ENCODE peak calls at places on chromosomes 2 and 18, in ten cellular contexts. One of them, this sample, is unnamed.

GRCh38 chr2:96970248-96970875 is 16.0 kb downstream of the FAM178B start:
- DNase-seq in T-cell: no peak
- DNase-seq in activated naive CD4-positive, alpha-beta T cell treated with anti-CD3 and anti-CD28 coated beads, Interleukin-2, amount 10 ng/mL, durations not matched to agents 7 days and 5 days: no peak
- DNase-seq in CD4-positive, CD25-positive, alpha-beta regulatory T cell: no peak
- DNase-seq in COR-L47: peak
- DNase-seq in endothelial cell: no peak
- DNase-seq in cerebellum: no peak
- DNase-seq in hypothalamus: no peak
- DNase-seq in SHP77: no peak
- DNase-seq in transverse colon: peak
- DNase-seq in this sample: no peak

GRCh38 chr18:70907673-70908072 is 618.8 kb downstream of the SOCS6 start:
- DNase-seq in T-cell: no peak
- DNase-seq in COR-L47: peak
- DNase-seq in endothelial cell: no peak
- DNase-seq in transverse colon: no peak
- DNase-seq in CD4-positive, CD25-positive, alpha-beta regulatory T cell: no peak
- DNase-seq in SHP77: peak
- DNase-seq in hypothalamus: no peak
- DNase-seq in cerebellum: peak
- DNase-seq in activated naive CD4-positive, alpha-beta T cell treated with anti-CD3 and anti-CD28 coated beads, Interleukin-2, amount 10 ng/mL, durations not matched to agents 7 days and 5 days: no peak
- DNase-seq in this sample: no peak

GRCh38 chr2:24329700-24330099 is 30.6 kb downstream of the ITSN2 start:
- DNase-seq in COR-L47: no peak
- DNase-seq in T-cell: no peak
- DNase-seq in endothelial cell: no peak
- DNase-seq in CD4-positive, CD25-positive, alpha-beta regulatory T cell: no peak
- DNase-seq in SHP77: no peak
- DNase-seq in cerebellum: no peak
- DNase-seq in activated naive CD4-positive, alpha-beta T cell treated with anti-CD3 and anti-CD28 coated beads, Interleukin-2, amount 10 ng/mL, durations not matched to agents 7 days and 5 days: no peak
- DNase-seq in transverse colon: no peak
- DNase-seq in hypothalamus: no peak
- DNase-seq in this sample: no peak

GRCh38 chr2:200305797-200306718 is at the start of gene SPATS2L:
- DNase-seq in CD4-positive, CD25-positive, alpha-beta regulatory T cell: peak
- DNase-seq in activated naive CD4-positive, alpha-beta T cell treated with anti-CD3 and anti-CD28 coated beads, Interleukin-2, amount 10 ng/mL, durations not matched to agents 7 days and 5 days: peak
- DNase-seq in cerebellum: peak
- DNase-seq in SHP77: peak
- DNase-seq in COR-L47: no peak
- DNase-seq in endothelial cell: peak
- DNase-seq in transverse colon: peak
- DNase-seq in hypothalamus: peak
- DNase-seq in T-cell: no peak
- DNase-seq in this sample: peak

GRCh38 chr2:201546576-201546975 is 95.0 kb downstream of the STRADB start:
- DNase-seq in transverse colon: no peak
- DNase-seq in hypothalamus: no peak
- DNase-seq in activated naive CD4-positive, alpha-beta T cell treated with anti-CD3 and anti-CD28 coated beads, Interleukin-2, amount 10 ng/mL, durations not matched to agents 7 days and 5 days: no peak
- DNase-seq in COR-L47: no peak
- DNase-seq in T-cell: no peak
- DNase-seq in CD4-positive, CD25-positive, alpha-beta regulatory T cell: no peak
- DNase-seq in cerebellum: no peak
- DNase-seq in endothelial cell: no peak
- DNase-seq in SHP77: no peak
- DNase-seq in this sample: no peak

GRCh38 chr18:23641143-23641720 is 21.5 kb downstream of the ANKRD29 start:
- DNase-seq in endothelial cell: no peak
- DNase-seq in activated naive CD4-positive, alpha-beta T cell treated with anti-CD3 and anti-CD28 coated beads, Interleukin-2, amount 10 ng/mL, durations not matched to agents 7 days and 5 days: no peak
- DNase-seq in CD4-positive, CD25-positive, alpha-beta regulatory T cell: no peak
- DNase-seq in SHP77: no peak
- DNase-seq in hypothalamus: no peak
- DNase-seq in T-cell: no peak
- DNase-seq in COR-L47: no peak
- DNase-seq in cerebellum: no peak
- DNase-seq in transverse colon: no peak
- DNase-seq in this sample: no peak

GRCh38 chr2:25323042-25323514 is 18.6 kb downstream of the DNMT3A start:
- DNase-seq in T-cell: peak
- DNase-seq in COR-L47: no peak
- DNase-seq in activated naive CD4-positive, alpha-beta T cell treated with anti-CD3 and anti-CD28 coated beads, Interleukin-2, amount 10 ng/mL, durations not matched to agents 7 days and 5 days: no peak
- DNase-seq in hypothalamus: no peak
- DNase-seq in cerebellum: no peak
- DNase-seq in CD4-positive, CD25-positive, alpha-beta regulatory T cell: peak
- DNase-seq in transverse colon: no peak
- DNase-seq in SHP77: no peak
- DNase-seq in endothelial cell: no peak
- DNase-seq in this sample: peak

GRCh38 chr2:126990200-126990599 is 91.5 kb downstream of the TEX51 start:
- DNase-seq in COR-L47: no peak
- DNase-seq in SHP77: no peak
- DNase-seq in T-cell: no peak
- DNase-seq in transverse colon: no peak
- DNase-seq in endothelial cell: no peak
- DNase-seq in activated naive CD4-positive, alpha-beta T cell treated with anti-CD3 and anti-CD28 coated beads, Interleukin-2, amount 10 ng/mL, durations not matched to agents 7 days and 5 days: no peak
- DNase-seq in cerebellum: no peak
- DNase-seq in hypothalamus: no peak
- DNase-seq in CD4-positive, CD25-positive, alpha-beta regulatory T cell: no peak
- DNase-seq in this sample: no peak

GRCh38 chr18:23972416-23972815 is 42.1 kb upstream of the TTC39C start:
- DNase-seq in COR-L47: no peak
- DNase-seq in cerebellum: no peak
- DNase-seq in endothelial cell: no peak
- DNase-seq in SHP77: no peak
- DNase-seq in hypothalamus: no peak
- DNase-seq in CD4-positive, CD25-positive, alpha-beta regulatory T cell: peak
- DNase-seq in activated naive CD4-positive, alpha-beta T cell treated with anti-CD3 and anti-CD28 coated beads, Interleukin-2, amount 10 ng/mL, durations not matched to agents 7 days and 5 days: no peak
- DNase-seq in transverse colon: no peak
- DNase-seq in T-cell: no peak
- DNase-seq in this sample: no peak

GRCh38 chr2:25115902-25116301 is 52.5 kb downstream of the POMC start:
- DNase-seq in activated naive CD4-positive, alpha-beta T cell treated with anti-CD3 and anti-CD28 coated beads, Interleukin-2, amount 10 ng/mL, durations not matched to agents 7 days and 5 days: no peak
- DNase-seq in SHP77: no peak
- DNase-seq in transverse colon: no peak
- DNase-seq in endothelial cell: no peak
- DNase-seq in hypothalamus: no peak
- DNase-seq in COR-L47: no peak
- DNase-seq in cerebellum: no peak
- DNase-seq in CD4-positive, CD25-positive, alpha-beta regulatory T cell: no peak
- DNase-seq in T-cell: no peak
- DNase-seq in this sample: no peak

GRCh38 chr2:219344756-219345458 is 12.4 kb upstream of the RESP18 start:
- DNase-seq in COR-L47: peak
- DNase-seq in cerebellum: peak
- DNase-seq in CD4-positive, CD25-positive, alpha-beta regulatory T cell: no peak
- DNase-seq in endothelial cell: no peak
- DNase-seq in transverse colon: peak
- DNase-seq in SHP77: peak
- DNase-seq in hypothalamus: no peak
- DNase-seq in activated naive CD4-positive, alpha-beta T cell treated with anti-CD3 and anti-CD28 coated beads, Interleukin-2, amount 10 ng/mL, durations not matched to agents 7 days and 5 days: no peak
- DNase-seq in T-cell: no peak
- DNase-seq in this sample: no peak

GRCh38 chr2:226911932-226912331 is 76.1 kb downstream of the RHBDD1 start:
- DNase-seq in cerebellum: no peak
- DNase-seq in hypothalamus: no peak
- DNase-seq in T-cell: no peak
- DNase-seq in COR-L47: no peak
- DNase-seq in transverse colon: no peak
- DNase-seq in activated naive CD4-positive, alpha-beta T cell treated with anti-CD3 and anti-CD28 coated beads, Interleukin-2, amount 10 ng/mL, durations not matched to agents 7 days and 5 days: no peak
- DNase-seq in CD4-positive, CD25-positive, alpha-beta regulatory T cell: no peak
- DNase-seq in endothelial cell: no peak
- DNase-seq in SHP77: no peak
- DNase-seq in this sample: no peak

GRCh38 chr2:72561621-72562318 is 264.1 kb downstream of the EXOC6B start:
- DNase-seq in hypothalamus: no peak
- DNase-seq in cerebellum: no peak
- DNase-seq in endothelial cell: no peak
- DNase-seq in COR-L47: no peak
- DNase-seq in T-cell: no peak
- DNase-seq in activated naive CD4-positive, alpha-beta T cell treated with anti-CD3 and anti-CD28 coated beads, Interleukin-2, amount 10 ng/mL, durations not matched to agents 7 days and 5 days: no peak
- DNase-seq in transverse colon: no peak
- DNase-seq in CD4-positive, CD25-positive, alpha-beta regulatory T cell: no peak
- DNase-seq in SHP77: no peak
- DNase-seq in this sample: no peak

GRCh38 chr2:148645925-148646559 is 1.5 kb downstream of the EPC2 start:
- DNase-seq in cerebellum: peak
- DNase-seq in activated naive CD4-positive, alpha-beta T cell treated with anti-CD3 and anti-CD28 coated beads, Interleukin-2, amount 10 ng/mL, durations not matched to agents 7 days and 5 days: peak
- DNase-seq in endothelial cell: peak
- DNase-seq in CD4-positive, CD25-positive, alpha-beta regulatory T cell: peak
- DNase-seq in hypothalamus: peak
- DNase-seq in COR-L47: peak
- DNase-seq in SHP77: peak
- DNase-seq in T-cell: peak
- DNase-seq in transverse colon: peak
- DNase-seq in this sample: peak

This sample was measured in activated CD8-positive, alpha-beta T cell treated with anti-CD3 and anti-CD28 coated beads, Interleukin-2, amount 10 ng/mL, durations not matched to agents 7 days and 5 days.